ENCODE peak calls at places on chromosomes 16 and 17, in ten cellular contexts. C, W, B, M, U, I, H, L, Q and O are unnamed samples. For H3K27me3, the result is how much of the 10 kb centered on the place peaks cover.

GRCh38 chr17:77345260-77345910 is 204.6 kb downstream of the SEC14L1 start:
- DNase-seq in C (no peak), W (no peak), B (no peak), M (peak), U (peak), I (peak), H (no peak), L (no peak), Q (no peak), O (no peak)

GRCh38 chr17:17726721-17727060 is 45.4 kb downstream of the RAI1 start:
- DNase-seq in C (no peak), W (no peak), B (no peak), M (no peak), U (no peak), I (no peak), H (no peak), L (peak), Q (no peak), O (no peak)

GRCh38 chr17:82049521-82049971 is 2.1 kb downstream of the RFNG start:
- DNase-seq in C (no peak), W (no peak), B (no peak), M (no peak), U (no peak), I (no peak), H (peak), L (no peak), Q (no peak), O (no peak)

GRCh38 chr16:29664133-29664912 is 1.3 kb downstream of the SPN start:
- DNase-seq in C (no peak), W (no peak), B (no peak), M (no peak), U (no peak), I (peak), H (peak), L (peak), Q (no peak), O (no peak)

GRCh38 chr17:82242977-82243647 is 14.3 kb downstream of the SLC16A3 start:
- DNase-seq in C (no peak), W (peak), B (peak), M (peak), U (peak), I (no peak), H (peak), L (no peak), Q (peak), O (no peak)

GRCh38 chr16:72649254-72649944 is 398.5 kb downstream of the ZFHX3 start:
- DNase-seq in C (no peak), W (no peak), B (no peak), M (no peak), U (no peak), I (no peak), H (no peak), L (no peak), Q (no peak), O (no peak)

GRCh38 chr17:58338907-58339774 is 10.5 kb upstream of the TSPOAP1 start:
- DNase-seq in C (peak), W (peak), B (peak), M (no peak), U (peak), I (peak), H (peak), L (no peak), Q (peak), O (peak)

GRCh38 chr16:4696905-4697866 is 3.8 kb downstream of the NUDT16L1 start:
- DNase-seq in C (no peak), W (no peak), B (no peak), M (peak), U (no peak), I (no peak), H (no peak), L (no peak), Q (peak), O (no peak)

GRCh38 chr16:1784977-1785845 is 2.5 kb downstream of the NUBP2 start:
- DNase-seq in C (no peak), W (no peak), B (no peak), M (no peak), U (no peak), I (no peak), H (no peak), L (no peak), Q (peak), O (no peak)

GRCh38 chr17:4375039-4375748 is 8.7 kb upstream of the UBE2G1 start:
- DNase-seq in C (no peak), W (no peak), B (no peak), M (no peak), U (no peak), I (no peak), H (peak), L (no peak), Q (no peak), O (no peak)

GRCh38 chr17:80920406-80920805 is 71.2 kb upstream of the CHMP6 start:
- DNase-seq in C (no peak), W (peak), B (peak), M (no peak), U (no peak), I (no peak), H (no peak), L (no peak), Q (peak), O (peak)

GRCh38 chr17:55037828-55038227 is 69.3 kb downstream of the STXBP4 start:
- DNase-seq in C (no peak), W (no peak), B (no peak), M (no peak), U (no peak), I (no peak), H (peak), L (no peak), Q (no peak), O (no peak)

GRCh38 chr17:52025231-52025630 is 133.3 kb downstream of the CA10 start:
- DNase-seq in C (no peak), W (peak), B (no peak), M (no peak), U (no peak), I (no peak), H (no peak), L (no peak), Q (no peak), O (no peak)

GRCh38 chr16:54216268-54217187 is 70.1 kb downstream of the IRX3 start:
- DNase-seq in C (no peak), W (no peak), B (peak), M (peak), U (no peak), I (no peak), H (no peak), L (no peak), Q (peak), O (no peak)

GRCh38 chr17:82177276-82177675 is 35.4 kb downstream of the CCDC57 start:
- DNase-seq in C (no peak), W (no peak), B (no peak), M (no peak), U (no peak), I (no peak), H (no peak), L (no peak), Q (no peak), O (no peak)

GRCh38 chr17:50834786-50835562 is 412 bp upstream of the WFIKKN2 start:
- DNase-seq in C (no peak), W (peak), B (peak), M (peak), U (no peak), I (no peak), H (no peak), L (no peak), Q (peak), O (no peak)

GRCh38 chr17:65931246-65932149 is 260.4 kb downstream of the CEP112 start:
- DNase-seq in C (no peak), W (peak), B (no peak), M (no peak), U (no peak), I (no peak), H (no peak), L (no peak), Q (no peak), O (no peak)

GRCh38 chr16:11259288-11259621 is 3.3 kb upstream of the SOCS1 start:
- DNase-seq in C (no peak), W (no peak), B (no peak), M (no peak), U (no peak), I (no peak), H (no peak), L (no peak), Q (no peak), O (no peak)

GRCh38 chr16:73949574-73950348 is 346.9 kb upstream of the PSMD7 start:
- DNase-seq in C (no peak), W (peak), B (peak), M (no peak), U (no peak), I (no peak), H (no peak), L (no peak), Q (no peak), O (peak)

GRCh38 chr17:40602445-40603443 is 37.5 kb upstream of the CCR7 start:
- DNase-seq in C (no peak), W (no peak), B (no peak), M (no peak), U (no peak), I (peak), H (peak), L (peak), Q (no peak), O (no peak)

GRCh38 chr17:31880311-31880710 is 21.2 kb downstream of the UTP6 start:
- DNase-seq in C (no peak), W (no peak), B (no peak), M (no peak), U (no peak), I (no peak), H (no peak), L (no peak), Q (no peak), O (no peak)

GRCh38 chr16:27389272-27389961 is 12.6 kb upstream of the IL21R start:
- DNase-seq in C (no peak), W (peak), B (no peak), M (peak), U (peak), I (no peak), H (no peak), L (no peak), Q (no peak), O (no peak)

GRCh38 chr17:14165672-14166071 is 71.0 kb downstream of the CDRT15 start:
- DNase-seq in C (no peak), W (no peak), B (no peak), M (no peak), U (no peak), I (no peak), H (no peak), L (no peak), Q (no peak), O (no peak)

GRCh38 chr17:9767432-9767991 is 23.9 kb downstream of the DHRS7C start:
- DNase-seq in C (no peak), W (no peak), B (no peak), M (no peak), U (no peak), I (no peak), H (no peak), L (no peak), Q (no peak), O (no peak)

DNA sequence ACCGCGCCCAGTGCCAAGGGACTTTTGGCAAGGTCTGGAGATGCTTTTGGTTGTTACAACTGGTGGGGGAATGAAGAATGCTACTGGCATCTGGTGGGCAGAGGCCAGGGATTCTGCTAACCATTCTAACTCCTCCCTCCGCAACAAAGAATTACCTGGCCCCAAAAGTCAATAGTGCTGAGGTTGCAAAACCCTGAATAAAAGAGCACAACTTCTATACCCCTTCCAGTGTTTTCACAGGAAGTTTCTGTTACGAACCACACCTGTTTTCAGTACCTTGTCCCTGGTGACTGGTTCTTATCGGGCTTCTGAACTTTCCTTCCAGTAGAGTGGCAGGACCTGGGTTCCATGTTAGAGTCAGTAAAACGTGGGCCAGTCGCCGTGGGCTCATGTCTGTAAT is 17.3 kb downstream of the ABAT start:
- DNase-seq in C (no peak), W (no peak), B (no peak), M (no peak), U (no peak), I (no peak), H (no peak), L (no peak), Q (no peak), O (no peak)
- H3K27me3 ChIP-seq in C (under half), W (under half), B (under half), M (under half), U (under half), I (under half), H (under half), L (under half), Q (under half), O (under half)

DNA sequence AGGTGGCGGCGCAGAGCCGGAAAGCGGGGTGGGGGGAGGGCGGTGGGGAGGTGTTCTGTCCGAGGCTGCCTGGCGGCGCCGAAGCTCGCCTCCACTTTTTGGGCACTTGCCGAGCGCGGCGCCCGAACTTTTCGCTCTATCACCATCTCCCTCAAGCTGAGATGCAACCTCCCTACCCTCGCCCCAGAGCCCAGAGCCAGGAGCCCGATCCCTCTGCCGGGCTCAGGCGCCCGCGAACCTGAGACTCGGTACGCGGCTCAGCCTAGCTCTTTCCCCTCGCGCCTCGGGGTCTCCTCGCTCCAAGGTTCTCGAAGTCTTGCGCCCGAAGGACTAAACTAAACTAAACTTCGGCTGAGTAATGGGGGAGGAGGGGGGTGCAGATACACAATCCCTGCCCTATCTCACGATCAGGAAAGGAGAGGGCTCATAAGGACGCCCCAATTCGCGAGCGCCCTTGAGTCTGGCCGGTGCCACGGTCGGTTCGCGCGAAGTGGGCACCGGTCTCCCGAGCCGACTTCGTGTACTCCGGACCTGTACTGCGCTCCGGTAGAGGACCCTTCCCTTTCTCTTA is 1.7 kb upstream of the SALL1 start:
- DNase-seq in C (peak), W (no peak), B (no peak), M (no peak), U (no peak), I (no peak), H (no peak), L (no peak), Q (peak), O (no peak)
- H3K27me3 ChIP-seq in C (under half), W (half or more), B (under half), M (under half), U (under half), I (under half), H (under half), L (under half), Q (under half), O (under half)

GRCh38 chr17:44754276-44754675 is 4.5 kb upstream of the ADAM11 start:
- DNase-seq in C (no peak), W (no peak), B (no peak), M (no peak), U (no peak), I (no peak), H (no peak), L (no peak), Q (no peak), O (no peak)
- H3K27me3 ChIP-seq in C (under half), W (under half), B (under half), M (under half), U (under half), I (under half), H (under half), L (under half), Q (under half), O (under half)

GRCh38 chr16:68644303-68644702 is 807 bp upstream of the CDH3 start:
- DNase-seq in C (peak), W (no peak), B (no peak), M (no peak), U (no peak), I (no peak), H (no peak), L (no peak), Q (peak), O (no peak)

GRCh38 chr16:68643227-68643626 is 1.9 kb upstream of the CDH3 start:
- DNase-seq in C (peak), W (no peak), B (no peak), M (no peak), U (no peak), I (no peak), H (no peak), L (no peak), Q (peak), O (no peak)

GRCh38 chr16:68644715-68645493 is at the start of gene CDH3:
- DNase-seq in C (peak), W (peak), B (peak), M (no peak), U (peak), I (no peak), H (no peak), L (peak), Q (peak), O (no peak)

GRCh38 chr16:68642436-68643064 is 2.6 kb upstream of the CDH3 start:
- DNase-seq in C (peak), W (peak), B (peak), M (no peak), U (peak), I (no peak), H (no peak), L (no peak), Q (peak), O (no peak)

GRCh38 chr16:68643847-68644246 is 1.3 kb upstream of the CDH3 start:
- DNase-seq in C (peak), W (no peak), B (peak), M (no peak), U (no peak), I (no peak), H (no peak), L (no peak), Q (peak), O (no peak)
- H3K27me3 ChIP-seq in C (under half), W (under half), B (under half), M (under half), U (under half), I (under half), H (under half), L (under half), Q (under half), O (under half)

DNA sequence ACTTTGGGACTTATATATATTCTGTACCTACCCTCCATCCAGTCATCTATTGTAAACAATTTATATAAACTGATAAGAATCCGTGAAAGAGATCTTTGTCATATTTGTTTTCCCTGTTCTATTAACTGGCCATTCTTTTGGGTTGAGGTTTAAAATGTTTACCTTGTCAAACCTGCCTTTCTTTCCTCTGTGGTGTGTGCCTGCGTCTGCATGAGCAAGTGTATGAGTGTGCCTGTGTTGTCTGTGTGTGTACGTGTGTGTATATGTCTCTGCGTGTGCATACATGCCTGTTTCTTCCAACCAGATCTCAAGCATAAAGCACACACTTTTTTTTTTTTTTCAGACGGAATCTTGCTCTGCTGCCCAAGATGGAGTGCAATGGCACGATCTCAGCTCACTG is 201.5 kb downstream of the C16orf95 start:
- DNase-seq in C (no peak), W (no peak), B (no peak), M (no peak), U (no peak), I (no peak), H (no peak), L (no peak), Q (no peak), O (no peak)
- H3K27me3 ChIP-seq in C (under half), W (under half), B (under half), M (under half), U (under half), I (under half), H (under half), L (under half), Q (under half), O (under half)